ENCODE peak calls at places on chromosomes 2 and 18, in nine cellular contexts. One of them, this sample, is unnamed.

GRCh38 chr18:46424898-46425297 is 232.1 kb downstream of the LOXHD1 start:
- DNase-seq in CD4-positive, CD25-positive, alpha-beta regulatory T cell: no peak
- DNase-seq in stimulated activated effector memory CD8-positive, alpha-beta T cell treated with anti-CD3 and anti-CD28 coated beads, Interleukin-12 subunit alpha, Interleukin-12 subunit beta, amount 100 ng/mL, for 72 hours: no peak
- DNase-seq in stimulated activated CD4-positive, alpha-beta T cell treated with anti-CD3 and anti-CD28 coated beads, TNF-alpha, amount 100 ng/mL, for 4 hours: no peak
- DNase-seq in T-helper 17 cell: no peak
- DNase-seq in nephron progenitor cell: peak; percentile 56
- DNase-seq in MCF 10A: peak; percentile 63
- DNase-seq in NCI-H2081: no peak
- DNase-seq in progenitor cell of endocrine pancreas: no peak
- DNase-seq in this sample: no peak

GRCh38 chr2:192228685-192229084 is 34.0 kb upstream of the TMEFF2 start:
- DNase-seq in nephron progenitor cell: no peak
- DNase-seq in MCF 10A: no peak
- DNase-seq in CD4-positive, CD25-positive, alpha-beta regulatory T cell: no peak
- DNase-seq in stimulated activated CD4-positive, alpha-beta T cell treated with anti-CD3 and anti-CD28 coated beads, TNF-alpha, amount 100 ng/mL, for 4 hours: no peak
- DNase-seq in progenitor cell of endocrine pancreas: no peak
- DNase-seq in T-helper 17 cell: no peak
- DNase-seq in NCI-H2081: no peak
- DNase-seq in stimulated activated effector memory CD8-positive, alpha-beta T cell treated with anti-CD3 and anti-CD28 coated beads, Interleukin-12 subunit alpha, Interleukin-12 subunit beta, amount 100 ng/mL, for 72 hours: no peak
- DNase-seq in this sample: no peak

GRCh38 chr2:46383784-46384456 is 86.7 kb downstream of the EPAS1 start:
- DNase-seq in stimulated activated effector memory CD8-positive, alpha-beta T cell treated with anti-CD3 and anti-CD28 coated beads, Interleukin-12 subunit alpha, Interleukin-12 subunit beta, amount 100 ng/mL, for 72 hours: no peak
- DNase-seq in MCF 10A: no peak
- DNase-seq in T-helper 17 cell: no peak
- DNase-seq in CD4-positive, CD25-positive, alpha-beta regulatory T cell: no peak
- DNase-seq in NCI-H2081: no peak
- DNase-seq in stimulated activated CD4-positive, alpha-beta T cell treated with anti-CD3 and anti-CD28 coated beads, TNF-alpha, amount 100 ng/mL, for 4 hours: no peak
- DNase-seq in nephron progenitor cell: no peak
- DNase-seq in progenitor cell of endocrine pancreas: no peak
- DNase-seq in this sample: no peak

GRCh38 chr2:112634153-112634873 is 11.4 kb upstream of the SLC20A1 start:
- DNase-seq in progenitor cell of endocrine pancreas: no peak
- DNase-seq in T-helper 17 cell: no peak
- DNase-seq in NCI-H2081: no peak
- DNase-seq in stimulated activated effector memory CD8-positive, alpha-beta T cell treated with anti-CD3 and anti-CD28 coated beads, Interleukin-12 subunit alpha, Interleukin-12 subunit beta, amount 100 ng/mL, for 72 hours: no peak
- DNase-seq in nephron progenitor cell: no peak
- DNase-seq in stimulated activated CD4-positive, alpha-beta T cell treated with anti-CD3 and anti-CD28 coated beads, TNF-alpha, amount 100 ng/mL, for 4 hours: no peak
- DNase-seq in MCF 10A: no peak
- DNase-seq in CD4-positive, CD25-positive, alpha-beta regulatory T cell: no peak
- DNase-seq in this sample: no peak

GRCh38 chr2:148650881-148651280 is 6.3 kb downstream of the EPC2 start:
- DNase-seq in stimulated activated CD4-positive, alpha-beta T cell treated with anti-CD3 and anti-CD28 coated beads, TNF-alpha, amount 100 ng/mL, for 4 hours: no peak
- DNase-seq in stimulated activated effector memory CD8-positive, alpha-beta T cell treated with anti-CD3 and anti-CD28 coated beads, Interleukin-12 subunit alpha, Interleukin-12 subunit beta, amount 100 ng/mL, for 72 hours: no peak
- DNase-seq in T-helper 17 cell: no peak
- DNase-seq in nephron progenitor cell: no peak
- DNase-seq in progenitor cell of endocrine pancreas: no peak
- DNase-seq in CD4-positive, CD25-positive, alpha-beta regulatory T cell: no peak
- DNase-seq in MCF 10A: no peak
- DNase-seq in NCI-H2081: no peak
- DNase-seq in this sample: no peak

GRCh38 chr2:200451506-200451905 is 58.4 kb downstream of the KCTD18 start:
- DNase-seq in NCI-H2081: no peak
- DNase-seq in nephron progenitor cell: no peak
- DNase-seq in progenitor cell of endocrine pancreas: no peak
- DNase-seq in stimulated activated effector memory CD8-positive, alpha-beta T cell treated with anti-CD3 and anti-CD28 coated beads, Interleukin-12 subunit alpha, Interleukin-12 subunit beta, amount 100 ng/mL, for 72 hours: no peak
- DNase-seq in T-helper 17 cell: no peak
- DNase-seq in CD4-positive, CD25-positive, alpha-beta regulatory T cell: no peak
- DNase-seq in stimulated activated CD4-positive, alpha-beta T cell treated with anti-CD3 and anti-CD28 coated beads, TNF-alpha, amount 100 ng/mL, for 4 hours: no peak
- DNase-seq in MCF 10A: no peak
- DNase-seq in this sample: no peak

GRCh38 chr2:60499651-60500300 is 53.7 kb downstream of the BCL11A start:
- DNase-seq in CD4-positive, CD25-positive, alpha-beta regulatory T cell: no peak
- DNase-seq in NCI-H2081: no peak
- DNase-seq in nephron progenitor cell: no peak
- DNase-seq in stimulated activated effector memory CD8-positive, alpha-beta T cell treated with anti-CD3 and anti-CD28 coated beads, Interleukin-12 subunit alpha, Interleukin-12 subunit beta, amount 100 ng/mL, for 72 hours: no peak
- DNase-seq in T-helper 17 cell: no peak
- DNase-seq in MCF 10A: no peak
- DNase-seq in progenitor cell of endocrine pancreas: no peak
- DNase-seq in stimulated activated CD4-positive, alpha-beta T cell treated with anti-CD3 and anti-CD28 coated beads, TNF-alpha, amount 100 ng/mL, for 4 hours: no peak
- DNase-seq in this sample: no peak

GRCh38 chr2:152861349-152861942 is 143.0 kb downstream of the ARL6IP6 start:
- DNase-seq in progenitor cell of endocrine pancreas: no peak
- DNase-seq in nephron progenitor cell: peak; percentile 17
- DNase-seq in CD4-positive, CD25-positive, alpha-beta regulatory T cell: peak; percentile 25
- DNase-seq in NCI-H2081: peak; percentile 3
- DNase-seq in stimulated activated CD4-positive, alpha-beta T cell treated with anti-CD3 and anti-CD28 coated beads, TNF-alpha, amount 100 ng/mL, for 4 hours: no peak
- DNase-seq in T-helper 17 cell: no peak
- DNase-seq in stimulated activated effector memory CD8-positive, alpha-beta T cell treated with anti-CD3 and anti-CD28 coated beads, Interleukin-12 subunit alpha, Interleukin-12 subunit beta, amount 100 ng/mL, for 72 hours: no peak
- DNase-seq in MCF 10A: peak; percentile 60
- DNase-seq in this sample: no peak

GRCh38 chr18:47737956-47738355 is 192.5 kb downstream of the SMAD2 start:
- DNase-seq in T-helper 17 cell: no peak
- DNase-seq in MCF 10A: no peak
- DNase-seq in stimulated activated CD4-positive, alpha-beta T cell treated with anti-CD3 and anti-CD28 coated beads, TNF-alpha, amount 100 ng/mL, for 4 hours: no peak
- DNase-seq in NCI-H2081: no peak
- DNase-seq in CD4-positive, CD25-positive, alpha-beta regulatory T cell: no peak
- DNase-seq in stimulated activated effector memory CD8-positive, alpha-beta T cell treated with anti-CD3 and anti-CD28 coated beads, Interleukin-12 subunit alpha, Interleukin-12 subunit beta, amount 100 ng/mL, for 72 hours: peak; percentile 42
- DNase-seq in nephron progenitor cell: no peak
- DNase-seq in progenitor cell of endocrine pancreas: no peak
- DNase-seq in this sample: no peak

GRCh38 chr2:62456721-62457539 is 49.1 kb downstream of the TMEM17 start:
- DNase-seq in nephron progenitor cell: peak; percentile 94
- DNase-seq in MCF 10A: peak; percentile 70
- DNase-seq in stimulated activated effector memory CD8-positive, alpha-beta T cell treated with anti-CD3 and anti-CD28 coated beads, Interleukin-12 subunit alpha, Interleukin-12 subunit beta, amount 100 ng/mL, for 72 hours: peak; percentile 86
- DNase-seq in NCI-H2081: peak; percentile 59
- DNase-seq in stimulated activated CD4-positive, alpha-beta T cell treated with anti-CD3 and anti-CD28 coated beads, TNF-alpha, amount 100 ng/mL, for 4 hours: peak; percentile 58
- DNase-seq in CD4-positive, CD25-positive, alpha-beta regulatory T cell: peak; percentile 39
- DNase-seq in progenitor cell of endocrine pancreas: peak; percentile 90
- DNase-seq in T-helper 17 cell: peak; percentile 65
- DNase-seq in this sample: peak; percentile 94

GRCh38 chr18:44895176-44895798 is 214.6 kb downstream of the SETBP1 start:
- DNase-seq in NCI-H2081: peak; percentile 1
- DNase-seq in nephron progenitor cell: no peak
- DNase-seq in T-helper 17 cell: no peak
- DNase-seq in stimulated activated CD4-positive, alpha-beta T cell treated with anti-CD3 and anti-CD28 coated beads, TNF-alpha, amount 100 ng/mL, for 4 hours: no peak
- DNase-seq in stimulated activated effector memory CD8-positive, alpha-beta T cell treated with anti-CD3 and anti-CD28 coated beads, Interleukin-12 subunit alpha, Interleukin-12 subunit beta, amount 100 ng/mL, for 72 hours: no peak
- DNase-seq in CD4-positive, CD25-positive, alpha-beta regulatory T cell: peak; percentile 53
- DNase-seq in MCF 10A: peak; percentile 76
- DNase-seq in progenitor cell of endocrine pancreas: no peak
- DNase-seq in this sample: no peak

GRCh38 chr2:205364261-205364660 is 318.0 kb upstream of the NRP2 start:
- DNase-seq in T-helper 17 cell: no peak
- DNase-seq in stimulated activated CD4-positive, alpha-beta T cell treated with anti-CD3 and anti-CD28 coated beads, TNF-alpha, amount 100 ng/mL, for 4 hours: no peak
- DNase-seq in stimulated activated effector memory CD8-positive, alpha-beta T cell treated with anti-CD3 and anti-CD28 coated beads, Interleukin-12 subunit alpha, Interleukin-12 subunit beta, amount 100 ng/mL, for 72 hours: no peak
- DNase-seq in CD4-positive, CD25-positive, alpha-beta regulatory T cell: no peak
- DNase-seq in MCF 10A: no peak
- DNase-seq in NCI-H2081: no peak
- DNase-seq in progenitor cell of endocrine pancreas: no peak
- DNase-seq in nephron progenitor cell: no peak
- DNase-seq in this sample: no peak

GRCh38 chr2:20556756-20557155 is 94.1 kb downstream of the HS1BP3 start:
- DNase-seq in stimulated activated CD4-positive, alpha-beta T cell treated with anti-CD3 and anti-CD28 coated beads, TNF-alpha, amount 100 ng/mL, for 4 hours: no peak
- DNase-seq in CD4-positive, CD25-positive, alpha-beta regulatory T cell: no peak
- DNase-seq in stimulated activated effector memory CD8-positive, alpha-beta T cell treated with anti-CD3 and anti-CD28 coated beads, Interleukin-12 subunit alpha, Interleukin-12 subunit beta, amount 100 ng/mL, for 72 hours: no peak
- DNase-seq in progenitor cell of endocrine pancreas: no peak
- DNase-seq in MCF 10A: no peak
- DNase-seq in nephron progenitor cell: no peak
- DNase-seq in NCI-H2081: no peak
- DNase-seq in T-helper 17 cell: no peak
- DNase-seq in this sample: no peak

GRCh38 chr2:57180042-57180567 is 866.5 kb upstream of the VRK2 start:
- DNase-seq in CD4-positive, CD25-positive, alpha-beta regulatory T cell: no peak
- DNase-seq in T-helper 17 cell: no peak
- DNase-seq in nephron progenitor cell: no peak
- DNase-seq in stimulated activated effector memory CD8-positive, alpha-beta T cell treated with anti-CD3 and anti-CD28 coated beads, Interleukin-12 subunit alpha, Interleukin-12 subunit beta, amount 100 ng/mL, for 72 hours: no peak
- DNase-seq in MCF 10A: peak; percentile 47
- DNase-seq in NCI-H2081: no peak
- DNase-seq in stimulated activated CD4-positive, alpha-beta T cell treated with anti-CD3 and anti-CD28 coated beads, TNF-alpha, amount 100 ng/mL, for 4 hours: no peak
- DNase-seq in progenitor cell of endocrine pancreas: no peak
- DNase-seq in this sample: no peak